ENCODE peak calls at places on chromosomes 11 and 22, in six cellular contexts. R is GM23248; J is activated CD4-positive, alpha-beta T cell treated with anti-CD3 and anti-CD28 coated beads for 24 hours; F is CD4-positive, alpha-beta T cell; Q is WTC11; D is fibroblast of pulmonary artery. B is an unnamed sample.

GRCh38 chr11:68664906-68665305 is 19.4 kb upstream of the GAL start:
- DNase-seq in R (no peak), J (no peak), F (no peak), Q (no peak), D (no peak), B (no peak)

GRCh38 chr11:76512851-76513653 is 68.2 kb downstream of the EMSY start:
- DNase-seq in R (peak), J (no peak), F (no peak), Q (no peak), D (peak), B (no peak)

GRCh38 chr11:2382927-2383822 is 6.1 kb downstream of the CD81 start:
- DNase-seq in R (peak), J (no peak), F (no peak), Q (no peak), D (peak), B (no peak)

GRCh38 chr11:77115181-77115611 is 12.6 kb downstream of the OMP start:
- DNase-seq in R (no peak), J (no peak), F (no peak), Q (peak), D (no peak), B (no peak)

GRCh38 chr11:446886-447285 is 3.2 kb upstream of the PTDSS2 start:
- DNase-seq in R (no peak), J (no peak), F (no peak), Q (no peak), D (no peak), B (no peak)

GRCh38 chr22:28799834-28800307 is 498 bp downstream of the XBP1 start:
- DNase-seq in R (peak), J (no peak), F (peak), Q (peak), D (peak), B (no peak)

GRCh38 chr11:30131535-30131934 is 99.3 kb upstream of the FSHB start:
- DNase-seq in R (peak), J (no peak), F (no peak), Q (no peak), D (peak), B (peak)

GRCh38 chr22:49660794-49661781 is 166.6 kb downstream of the BRD1 start:
- DNase-seq in R (no peak), J (no peak), F (no peak), Q (peak), D (no peak), B (no peak)

GRCh38 chr11:126339073-126339865 is 16.2 kb upstream of the ST3GAL4 start:
- DNase-seq in R (no peak), J (no peak), F (no peak), Q (no peak), D (no peak), B (no peak)

GRCh38 chr11:111454561-111455192 is 57.5 kb downstream of the BTG4 start:
- DNase-seq in R (peak), J (peak), F (no peak), Q (peak), D (peak), B (peak)

GRCh38 chr11:35305670-35306382 is 113.5 kb downstream of the SLC1A2 start:
- DNase-seq in R (peak), J (peak), F (peak), Q (peak), D (peak), B (peak)

GRCh38 chr22:42364641-42365336 is 67.4 kb downstream of the NFAM1 start:
- DNase-seq in R (peak), J (no peak), F (no peak), Q (no peak), D (peak), B (no peak)

GRCh38 chr22:50446708-50447575 is 27.9 kb downstream of the SBF1 start:
- DNase-seq in R (no peak), J (no peak), F (peak), Q (no peak), D (no peak), B (no peak)

GRCh38 chr11:73295259-73295995 is 12.6 kb upstream of the ARHGEF17 start:
- DNase-seq in R (peak), J (peak), F (peak), Q (peak), D (peak), B (peak)

GRCh38 chr11:45655831-45656230 is 9.6 kb downstream of the CHST1 start:
- DNase-seq in R (no peak), J (no peak), F (no peak), Q (no peak), D (no peak), B (no peak)

GRCh38 chr11:123838199-123838598 is 32.0 kb upstream of the OR6M1 start:
- DNase-seq in R (no peak), J (no peak), F (no peak), Q (no peak), D (no peak), B (no peak)

GRCh38 chr11:120714448-120714847 is 202.9 kb downstream of the GRIK4 start:
- DNase-seq in R (peak), J (no peak), F (no peak), Q (no peak), D (peak), B (no peak)

GRCh38 chr11:72814831-72815618 is 814 bp downstream of the ATG16L2 start:
- DNase-seq in R (peak), J (peak), F (peak), Q (peak), D (peak), B (peak)